ENCODE peak calls at places on chromosomes 2 and 18, in nine cellular contexts. G, H, R, C, M, E, D, L and W are unnamed samples.

GRCh38 chr2:57701391-57701791 is 345.2 kb upstream of the VRK2 start:
- DNase-seq in L (no peak), G (no peak), M (no peak), H (no peak), C (no peak), E (peak), R (no peak), D (peak), W (no peak)

GRCh38 chr2:241061275-241061674 is 40.8 kb downstream of the MTERF4 start:
- DNase-seq in L (no peak), H (no peak), C (no peak), M (peak), D (no peak), E (peak), R (no peak), G (no peak), W (no peak)

GRCh38 chr2:100747551-100747950 is 72.4 kb upstream of the NPAS2 start:
- DNase-seq in D (peak), C (no peak), M (no peak), L (no peak), G (no peak), H (no peak), R (no peak), E (peak), W (no peak)

GRCh38 chr2:205988274-205988673 is 97.7 kb downstream of the INO80D start:
- DNase-seq in L (no peak), C (no peak), G (no peak), H (no peak), E (no peak), M (no peak), D (no peak), R (no peak), W (no peak)

GRCh38 chr18:6405237-6406074 is 9.3 kb downstream of the L3MBTL4 start:
- DNase-seq in M (no peak), E (no peak), L (no peak), R (no peak), H (no peak), G (peak), C (no peak), D (peak), W (no peak)

GRCh38 chr18:75802681-75803080 is 375.2 kb upstream of the SMIM21 start:
- DNase-seq in D (no peak), M (no peak), G (no peak), E (no peak), C (no peak), H (no peak), R (no peak), L (no peak), W (no peak)

GRCh38 chr2:191631754-191632153 is 46.2 kb upstream of the NABP1 start:
- DNase-seq in D (peak), L (no peak), H (no peak), G (peak), C (no peak), M (peak), E (peak), R (no peak), W (peak)

GRCh38 chr2:88729061-88729745 is 37.7 kb downstream of the RPIA start:
- DNase-seq in R (no peak), C (no peak), H (no peak), G (no peak), L (no peak), M (no peak), E (no peak), D (peak), W (no peak)

GRCh38 chr2:128631698-128632490 is 313.2 kb upstream of the HS6ST1 start:
- DNase-seq in H (peak), G (no peak), E (no peak), M (no peak), D (no peak), L (no peak), R (no peak), C (peak), W (no peak)

GRCh38 chr18:54880706-54881105 is 52.4 kb downstream of the RAB27B start:
- DNase-seq in M (no peak), E (peak), L (no peak), C (no peak), R (no peak), D (peak), G (no peak), H (no peak), W (no peak)

GRCh38 chr2:36976065-36976464 is 9.7 kb upstream of the STRN start:
- DNase-seq in D (no peak), E (no peak), L (no peak), R (no peak), H (no peak), C (no peak), G (no peak), M (no peak), W (no peak)

GRCh38 chr2:215680605-215681598 is 245.0 kb upstream of the FN1 start:
- DNase-seq in L (no peak), M (peak), H (no peak), E (peak), D (peak), R (no peak), G (peak), C (no peak), W (no peak)

GRCh38 chr2:236215761-236216333 is 47.7 kb upstream of the GBX2 start:
- DNase-seq in D (no peak), M (no peak), E (no peak), H (no peak), L (no peak), C (no peak), R (no peak), G (no peak), W (no peak)

GRCh38 chr2:64797881-64798590 is 144.3 kb upstream of the SERTAD2 start:
- DNase-seq in G (peak), E (peak), R (no peak), M (no peak), H (peak), C (no peak), D (peak), L (no peak), W (no peak)

GRCh38 chr18:11323359-11323819 is 174.0 kb upstream of the PIEZO2 start:
- DNase-seq in C (no peak), G (peak), L (no peak), E (peak), D (peak), H (no peak), R (no peak), M (peak), W (no peak)

GRCh38 chr2:239970004-239970623 is 55.0 kb downstream of the NDUFA10 start:
- DNase-seq in E (no peak), R (peak), M (no peak), H (no peak), C (no peak), L (no peak), G (no peak), D (no peak), W (no peak)

GRCh38 chr2:234771985-234772774 is 179.6 kb upstream of the SH3BP4 start:
- DNase-seq in C (no peak), D (peak), L (peak), M (no peak), H (no peak), G (no peak), R (no peak), E (peak), W (no peak)

GRCh38 chr2:168237741-168238140 is 9.7 kb downstream of the STK39 start:
- DNase-seq in R (no peak), H (no peak), D (peak), E (peak), M (no peak), G (no peak), L (no peak), C (no peak), W (no peak)

GRCh38 chr2:233353769-233354499 is at the start of gene DGKD:
- DNase-seq in C (peak), E (no peak), G (peak), D (peak), R (peak), M (peak), L (peak), H (peak), W (peak)

GRCh38 chr2:235026649-235027557 is 75.1 kb downstream of the SH3BP4 start:
- DNase-seq in G (no peak), E (peak), R (no peak), L (peak), M (peak), H (peak), D (peak), C (peak), W (peak)

GRCh38 chr2:128754246-128754724 is 435.6 kb upstream of the HS6ST1 start:
- DNase-seq in G (no peak), H (no peak), M (peak), E (no peak), C (no peak), R (peak), L (no peak), D (peak), W (peak)

GRCh38 chr2:207254526-207255464 is 89.0 kb upstream of the KLF7 start:
- DNase-seq in G (no peak), H (no peak), R (no peak), E (peak), L (no peak), M (peak), D (peak), C (no peak), W (no peak)

GRCh38 chr2:101249826-101250225 is 2.9 kb upstream of the CNOT11 start:
- DNase-seq in C (no peak), L (no peak), R (no peak), H (no peak), E (no peak), G (no peak), M (no peak), D (no peak), W (no peak)

GRCh38 chr2:188512456-188512855 is 220.8 kb downstream of the GULP1 start:
- DNase-seq in G (peak), D (peak), R (peak), M (no peak), H (no peak), L (no peak), E (peak), C (no peak), W (no peak)

GRCh38 chr18:58299936-58300335 is 255.9 kb downstream of the NEDD4L start:
- DNase-seq in R (no peak), G (no peak), E (no peak), M (no peak), H (no peak), L (no peak), D (no peak), C (no peak), W (no peak)

GRCh38 chr2:79235135-79235534 is 75.6 kb upstream of the REG3A start:
- DNase-seq in C (no peak), L (no peak), R (peak), E (no peak), H (no peak), D (no peak), G (peak), M (no peak), W (no peak)

GRCh38 chr2:237592425-237592980 is 2.0 kb upstream of the RAB17 start:
- DNase-seq in H (no peak), E (no peak), R (no peak), G (no peak), M (no peak), D (no peak), L (no peak), C (no peak), W (no peak)

GRCh38 chr18:79576686-79577351 is 102.8 kb upstream of the CTDP1 start:
- DNase-seq in R (no peak), C (peak), D (peak), M (peak), H (peak), G (no peak), E (peak), L (peak), W (peak)
- TF ChIP-seq CTCF in R (no peak), C (no peak), D (no peak), M (no peak), H (no peak), G (no peak), E (no peak), L (no peak), W (peak)

GRCh38 chr18:31269508-31270074 is 48.4 kb upstream of the DSG1 start:
- DNase-seq in C (no peak), H (peak), R (no peak), E (no peak), L (no peak), D (no peak), G (no peak), M (no peak), W (no peak)

GRCh38 chr18:31270578-31270977 is 47.4 kb upstream of the DSG1 start:
- DNase-seq in R (no peak), D (no peak), E (no peak), H (no peak), C (no peak), L (no peak), G (no peak), M (no peak), W (no peak)

GRCh38 chr18:31274915-31275314 is 43.0 kb upstream of the DSG1 start:
- DNase-seq in G (peak), R (no peak), D (peak), L (no peak), E (no peak), M (peak), C (no peak), H (peak), W (peak)

GRCh38 chr18:31275722-31276463 is 42.1 kb upstream of the DSG1 start:
- DNase-seq in D (peak), C (no peak), R (no peak), G (no peak), H (no peak), L (no peak), M (no peak), E (no peak), W (no peak)

DNA sequence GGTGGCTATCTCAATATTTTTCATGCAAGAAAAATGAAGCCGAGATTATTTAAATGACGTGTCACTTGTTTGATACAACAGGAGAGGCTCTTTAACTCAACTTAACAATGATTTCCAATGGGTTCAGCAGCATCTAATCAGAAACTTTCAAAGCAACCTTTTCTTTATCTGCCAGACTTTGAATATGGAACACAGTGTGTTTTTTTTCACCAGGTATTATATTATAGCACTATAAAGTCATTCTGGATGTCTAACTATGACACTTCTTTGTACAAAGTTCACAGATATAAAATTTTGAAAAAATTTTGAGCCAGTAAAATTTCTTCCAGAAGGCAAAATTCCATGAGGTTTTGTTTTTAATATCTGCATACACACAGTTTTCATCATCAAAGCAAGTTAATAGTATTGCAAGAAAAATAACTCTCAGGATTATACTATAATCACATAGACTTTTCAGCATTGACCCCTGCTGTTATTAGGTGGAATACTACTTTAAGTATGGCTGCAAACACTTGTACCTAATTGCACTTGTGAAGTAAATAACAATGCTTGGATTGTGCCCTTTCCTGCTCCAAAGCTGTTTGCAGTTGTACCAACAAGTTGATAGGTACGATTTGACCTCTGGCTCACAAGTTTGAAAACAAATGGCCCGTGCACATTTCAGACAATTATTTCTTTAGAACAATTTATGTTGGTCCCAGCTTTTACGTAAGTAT is 44.0 kb upstream of the DSG1 start:
- DNase-seq in M (no peak), R (no peak), H (no peak), G (peak), L (no peak), D (no peak), C (no peak), E (no peak), W (no peak)
- H3K27ac ChIP-seq in M (no peak), R (no peak), H (no peak), G (no peak), L (no peak), D (no peak), C (no peak), E (no peak), W (peak)

GRCh38 chr2:176176233-176176632 is 12.2 kb upstream of the HOXD1 start:
- DNase-seq in C (no peak), G (no peak), D (peak), H (no peak), L (no peak), M (no peak), E (no peak), R (no peak), W (no peak)

GRCh38 chr2:176173679-176174381 is 14.6 kb upstream of the HOXD1 start:
- DNase-seq in M (no peak), R (no peak), E (no peak), L (no peak), H (no peak), G (no peak), D (peak), C (no peak), W (no peak)

GRCh38 chr2:176174382-176174834 is 14.1 kb upstream of the HOXD1 start:
- DNase-seq in C (no peak), L (peak), M (no peak), G (no peak), E (no peak), R (no peak), H (no peak), D (peak), W (no peak)

GRCh38 chr2:176175729-176176074 is 12.8 kb upstream of the HOXD1 start:
- DNase-seq in D (peak), M (no peak), H (no peak), C (no peak), R (no peak), E (no peak), G (no peak), L (peak), W (no peak)

DNA sequence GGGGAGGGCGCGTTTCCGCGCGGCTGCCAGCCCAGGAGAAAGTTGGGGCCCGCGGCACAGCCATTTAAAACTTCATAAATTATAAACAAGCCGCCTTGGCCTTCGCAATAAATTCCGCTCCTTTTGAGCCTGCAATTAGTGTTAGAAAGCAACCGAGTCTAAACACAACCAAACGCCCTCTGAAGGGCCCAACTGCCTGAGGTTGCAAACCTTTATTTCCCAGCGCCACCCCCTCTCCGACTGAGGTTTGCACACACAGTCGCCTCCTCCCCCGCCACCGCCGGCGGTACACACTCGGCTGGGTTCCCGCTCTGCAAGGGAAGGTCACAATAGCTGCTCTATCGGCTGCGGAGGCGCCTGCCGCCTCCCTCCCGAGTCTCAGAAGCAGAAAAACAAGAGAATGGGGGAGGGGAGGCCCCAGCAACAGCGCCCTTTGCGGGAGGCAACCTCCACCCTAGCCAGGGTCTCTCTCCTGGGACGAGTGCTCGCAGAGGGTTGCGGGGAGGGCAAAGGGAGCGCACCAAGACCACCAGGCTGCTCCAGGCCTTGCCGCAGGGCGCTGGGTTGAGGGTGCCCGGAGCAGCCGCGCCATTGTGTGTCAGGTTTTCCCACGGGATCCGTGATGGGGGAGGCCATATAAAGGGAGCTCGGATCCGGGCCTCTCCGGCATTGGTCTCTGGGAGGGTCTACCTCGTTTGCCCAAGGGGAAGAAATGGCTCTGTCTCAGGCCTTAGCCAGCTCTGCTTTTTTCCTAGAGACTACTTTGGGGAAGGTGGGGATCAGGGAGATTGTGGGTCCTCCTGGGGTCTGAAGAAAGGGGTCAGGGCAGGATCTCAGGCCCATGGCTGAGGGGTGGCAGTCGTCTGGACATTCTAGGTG is 13.4 kb upstream of the HOXD1 start:
- DNase-seq in D (peak), H (no peak), G (no peak), R (no peak), L (peak), C (peak), E (no peak), M (peak), W (no peak)
- H3K4me3 ChIP-seq in D (no peak), H (no peak), G (no peak), R (no peak), L (peak), C (no peak), E (no peak), M (no peak), W (no peak)

DNA sequence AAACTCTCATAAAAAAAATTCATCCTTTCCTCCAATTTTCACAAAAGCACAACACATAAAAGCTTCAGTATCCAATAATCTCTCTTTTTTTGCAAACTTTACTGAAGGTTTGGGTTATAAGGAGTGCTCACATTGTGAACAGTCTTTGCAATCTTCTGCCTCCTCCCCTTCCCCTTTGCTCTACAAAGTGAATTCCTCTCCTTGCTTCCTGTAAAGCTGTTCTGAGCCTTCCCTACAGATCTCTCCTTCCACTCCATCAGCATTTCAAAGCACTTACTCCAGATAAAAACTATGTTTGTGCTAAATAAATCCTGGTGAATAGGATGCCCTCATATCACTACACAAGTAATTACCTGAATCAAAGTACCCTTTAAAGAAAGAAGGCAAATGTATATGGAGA is 4.6 kb upstream of the PDK1 start:
- DNase-seq in G (no peak), D (no peak), E (peak), H (no peak), R (no peak), L (no peak), C (no peak), M (no peak), W (no peak)
- TF ChIP-seq CTCF in G (no peak), D (no peak), E (no peak), H (no peak), R (no peak), L (no peak), C (no peak), M (no peak), W (no peak)

GRCh38 chr2:156456616-156457015 is 20.4 kb downstream of the GPD2 start:
- DNase-seq in D (peak), R (no peak), M (no peak), H (no peak), G (no peak), L (no peak), C (no peak), E (peak), W (no peak)
- H3K27ac ChIP-seq in D (no peak), R (no peak), M (no peak), H (no peak), G (no peak), L (no peak), C (no peak), E (no peak), W (no peak)